ENCODE peak calls at places on chromosomes 16 and 17, in eight cellular contexts. One of them, this sample, is unnamed.

GRCh38 chr17:40466298-40466971 is 23.2 kb downstream of the IGFBP4 start:
- DNase-seq in GM12865: no peak
- DNase-seq in heart left ventricle: no peak
- DNase-seq in left lung: no peak
- DNase-seq in ovary: no peak
- DNase-seq in PC-3: peak
- DNase-seq in body of pancreas: no peak
- DNase-seq in cardiac muscle cell: no peak
- DNase-seq in this sample: no peak

GRCh38 chr16:70592106-70592571 is 54.2 kb upstream of the IL34 start:
- DNase-seq in GM12865: no peak
- DNase-seq in heart left ventricle: peak
- DNase-seq in left lung: no peak
- DNase-seq in ovary: no peak
- DNase-seq in PC-3: no peak
- DNase-seq in body of pancreas: no peak
- DNase-seq in cardiac muscle cell: no peak
- DNase-seq in this sample: no peak

GRCh38 chr17:4130715-4131114 is 12.1 kb downstream of the ZZEF1 start:
- DNase-seq in GM12865: no peak
- DNase-seq in heart left ventricle: peak
- DNase-seq in left lung: no peak
- DNase-seq in ovary: no peak
- DNase-seq in PC-3: no peak
- DNase-seq in body of pancreas: no peak
- DNase-seq in cardiac muscle cell: no peak
- DNase-seq in this sample: peak

GRCh38 chr16:11152677-11153321 is 103.2 kb downstream of the SOCS1 start:
- DNase-seq in GM12865: no peak
- DNase-seq in heart left ventricle: no peak
- DNase-seq in left lung: peak
- DNase-seq in ovary: no peak
- DNase-seq in PC-3: no peak
- DNase-seq in body of pancreas: no peak
- DNase-seq in cardiac muscle cell: no peak
- DNase-seq in this sample: no peak

GRCh38 chr16:50011707-50012106 is 13.3 kb upstream of the CNEP1R1 start:
- DNase-seq in GM12865: no peak
- DNase-seq in heart left ventricle: no peak
- DNase-seq in left lung: no peak
- DNase-seq in ovary: no peak
- DNase-seq in PC-3: no peak
- DNase-seq in body of pancreas: no peak
- DNase-seq in cardiac muscle cell: no peak
- DNase-seq in this sample: no peak

GRCh38 chr16:57949013-57949412 is 21.9 kb downstream of the CNGB1 start:
- DNase-seq in GM12865: no peak
- DNase-seq in heart left ventricle: no peak
- DNase-seq in left lung: no peak
- DNase-seq in ovary: no peak
- DNase-seq in PC-3: no peak
- DNase-seq in body of pancreas: no peak
- DNase-seq in cardiac muscle cell: no peak
- DNase-seq in this sample: no peak

GRCh38 chr17:48478224-48479013 is 48.4 kb upstream of the SKAP1 start:
- DNase-seq in GM12865: peak
- DNase-seq in heart left ventricle: no peak
- DNase-seq in left lung: no peak
- DNase-seq in ovary: no peak
- DNase-seq in PC-3: no peak
- DNase-seq in body of pancreas: no peak
- DNase-seq in cardiac muscle cell: no peak
- DNase-seq in this sample: no peak

GRCh38 chr16:14131774-14132695 is 60.9 kb downstream of the MRTFB start:
- DNase-seq in GM12865: no peak
- DNase-seq in heart left ventricle: no peak
- DNase-seq in left lung: no peak
- DNase-seq in ovary: no peak
- DNase-seq in PC-3: no peak
- DNase-seq in body of pancreas: no peak
- DNase-seq in cardiac muscle cell: no peak
- DNase-seq in this sample: no peak

GRCh38 chr17:29577009-29577777 is 8.7 kb downstream of the TP53I13 start:
- DNase-seq in GM12865: no peak
- DNase-seq in heart left ventricle: peak
- DNase-seq in left lung: peak
- DNase-seq in ovary: no peak
- DNase-seq in PC-3: no peak
- DNase-seq in body of pancreas: no peak
- DNase-seq in cardiac muscle cell: no peak
- DNase-seq in this sample: peak

GRCh38 chr17:63649813-63650212 is 27.6 kb downstream of the MAP3K3 start:
- DNase-seq in GM12865: no peak
- DNase-seq in heart left ventricle: no peak
- DNase-seq in left lung: no peak
- DNase-seq in ovary: no peak
- DNase-seq in PC-3: no peak
- DNase-seq in body of pancreas: no peak
- DNase-seq in cardiac muscle cell: no peak
- DNase-seq in this sample: no peak

GRCh38 chr17:67111808-67112207 is 67.5 kb downstream of the CACNG1 start:
- DNase-seq in GM12865: no peak
- DNase-seq in heart left ventricle: no peak
- DNase-seq in left lung: no peak
- DNase-seq in ovary: no peak
- DNase-seq in PC-3: no peak
- DNase-seq in body of pancreas: no peak
- DNase-seq in cardiac muscle cell: no peak
- DNase-seq in this sample: no peak

GRCh38 chr17:65270932-65271700 is 133.9 kb downstream of the RGS9 start:
- DNase-seq in GM12865: no peak
- DNase-seq in heart left ventricle: no peak
- DNase-seq in left lung: no peak
- DNase-seq in ovary: no peak
- DNase-seq in PC-3: no peak
- DNase-seq in body of pancreas: no peak
- DNase-seq in cardiac muscle cell: no peak
- DNase-seq in this sample: no peak

GRCh38 chr17:59633658-59634359 is 14.1 kb downstream of the CLTC start:
- DNase-seq in GM12865: no peak
- DNase-seq in heart left ventricle: no peak
- DNase-seq in left lung: no peak
- DNase-seq in ovary: no peak
- DNase-seq in PC-3: no peak
- DNase-seq in body of pancreas: no peak
- DNase-seq in cardiac muscle cell: no peak
- DNase-seq in this sample: no peak

GRCh38 chr17:49146620-49147306 is 14.2 kb downstream of the B4GALNT2 start:
- DNase-seq in GM12865: no peak
- DNase-seq in heart left ventricle: no peak
- DNase-seq in left lung: no peak
- DNase-seq in ovary: no peak
- DNase-seq in PC-3: peak
- DNase-seq in body of pancreas: no peak
- DNase-seq in cardiac muscle cell: no peak
- DNase-seq in this sample: no peak